ENCODE peak calls at places on chromosomes 13 and 19, in seven cellular contexts. N, E, H, Q, A, R and W are unnamed samples.

GRCh38 chr19:19466201-19466600 is 49.1 kb downstream of the TSSK6 start:
- DNase-seq in H (no peak), A (no peak), N (no peak), Q (no peak), R (no peak), E (no peak), W (no peak)

GRCh38 chr13:35879111-35879510 is 252.1 kb downstream of the DCLK1 start:
- DNase-seq in N (no peak), A (no peak), E (no peak), Q (no peak), R (no peak), H (no peak), W (no peak)

GRCh38 chr19:49224856-49225255 is 67.3 kb downstream of the TRPM4 start:
- DNase-seq in H (no peak), A (peak; percentile 43), Q (peak; percentile 32), N (peak; percentile 56), R (peak; percentile 67), E (no peak), W (peak; percentile 31)

GRCh38 chr19:7554990-7555864 is 19.7 kb downstream of the PNPLA6 start:
- DNase-seq in H (no peak), R (no peak), Q (no peak), E (no peak), N (peak; percentile 56), A (no peak), W (no peak)

GRCh38 chr13:30088312-30088855 is 219.0 kb downstream of the KATNAL1 start:
- DNase-seq in Q (no peak), R (no peak), H (no peak), E (no peak), N (no peak), A (peak; percentile 43), W (no peak)

GRCh38 chr19:51887522-51888498 is at the start of gene ZNF577:
- DNase-seq in A (peak; percentile 95), H (peak; percentile 80), Q (peak; percentile 93), R (peak; percentile 89), N (peak; percentile 93), E (peak; percentile 82), W (peak; percentile 96)

GRCh38 chr13:28137556-28137955 is 789 bp upstream of the PAN3 start:
- DNase-seq in E (peak; percentile 10), H (no peak), A (no peak), Q (no peak), R (peak; percentile 21), N (no peak), W (peak; percentile 10)

GRCh38 chr19:32129141-32129540 is 216.3 kb upstream of the ZNF507 start:
- DNase-seq in N (no peak), Q (no peak), A (no peak), H (peak; percentile 79), E (no peak), R (no peak), W (no peak)

GRCh38 chr19:45884682-45885555 is 1.0 kb downstream of the IRF2BP1 start:
- DNase-seq in Q (no peak), E (no peak), H (peak; percentile 36), N (peak; percentile 63), R (no peak), A (no peak), W (peak; percentile 31)

GRCh38 chr13:76677047-76677446 is 209.2 kb downstream of the KCTD12 start:
- DNase-seq in N (no peak), E (peak; percentile 59), R (no peak), A (peak; percentile 64), H (peak; percentile 42), Q (peak; percentile 63), W (peak; percentile 20)

GRCh38 chr13:59463023-59463422 is 700.7 kb downstream of the DIAPH3 start:
- DNase-seq in R (no peak), Q (no peak), H (no peak), E (no peak), A (no peak), N (no peak), W (no peak)

GRCh38 chr19:11494634-11495285 is 10.9 kb downstream of the ZNF653 start:
- DNase-seq in A (no peak), R (no peak), E (no peak), H (no peak), N (no peak), Q (no peak), W (no peak)

GRCh38 chr19:11495481-11495880 is 10.2 kb downstream of the ZNF653 start:
- DNase-seq in Q (no peak), N (no peak), A (no peak), R (no peak), H (no peak), E (no peak), W (no peak)

GRCh38 chr19:11499327-11499726 is 6.3 kb downstream of the ZNF653 start:
- DNase-seq in Q (no peak), H (no peak), E (no peak), A (no peak), R (no peak), N (no peak), W (no peak)

GRCh38 chr19:11495885-11496284 is 9.8 kb downstream of the ZNF653 start:
- DNase-seq in R (no peak), N (no peak), H (no peak), E (no peak), Q (no peak), A (no peak), W (no peak)

GRCh38 chr19:11496391-11497163 is 9.1 kb downstream of the ZNF653 start:
- DNase-seq in Q (peak; percentile 64), E (peak; percentile 57), N (no peak), H (peak; percentile 64), A (peak; percentile 73), R (peak; percentile 61), W (peak; percentile 36)
- H3K27ac ChIP-seq in Q (no peak overlapping the region), E (no peak overlapping the region), N (no peak overlapping the region), H (no peak overlapping the region), A (no peak overlapping the region), R (no peak overlapping the region), W (no peak overlapping the region)

GRCh38 chr19:4414144-4414799 is 11.8 kb downstream of the CHAF1A start:
- DNase-seq in A (peak; percentile 14), H (no peak), E (no peak), Q (no peak), R (no peak), N (no peak), W (no peak)

GRCh38 chr19:4413588-4413987 is 11.1 kb downstream of the CHAF1A start:
- DNase-seq in R (no peak), H (no peak), A (no peak), Q (no peak), E (no peak), N (no peak), W (no peak)

GRCh38 chr19:4414800-4415251 is 12.4 kb downstream of the CHAF1A start:
- DNase-seq in A (peak; percentile 12), H (no peak), R (no peak), N (no peak), Q (no peak), E (no peak), W (no peak)

GRCh38 chr19:4416268-4416667 is 13.8 kb downstream of the CHAF1A start:
- DNase-seq in N (no peak), H (no peak), Q (no peak), R (no peak), E (no peak), A (no peak), W (no peak)

GRCh38 chr19:4415352-4415751 is 12.9 kb downstream of the CHAF1A start:
- DNase-seq in R (no peak), Q (no peak), E (no peak), N (no peak), H (peak; percentile 28), A (peak; percentile 30), W (no peak)
- H3K27ac ChIP-seq in R (no peak overlapping the region), Q (no peak overlapping the region), E (no peak overlapping the region), N (no peak overlapping the region), H (peak overlapping the region; percentile 43), A (no peak overlapping the region), W (no peak overlapping the region)

GRCh38 chr13:110564472-110564985 is 3.0 kb upstream of the RAB20 start:
- DNase-seq in E (no peak), N (peak; percentile 8), R (no peak), Q (no peak), A (no peak), H (no peak), W (no peak)

GRCh38 chr13:110560606-110561334 is 752 bp downstream of the RAB20 start:
- DNase-seq in A (no peak), N (peak; percentile 68), R (peak; percentile 69), Q (peak; percentile 29), H (no peak), E (no peak), W (peak; percentile 25)

GRCh38 chr13:110563463-110563774 is 1.9 kb upstream of the RAB20 start:
- DNase-seq in A (no peak), Q (no peak), E (no peak), H (no peak), N (no peak), R (no peak), W (no peak)

GRCh38 chr13:110561335-110562033 is at the start of gene RAB20:
- DNase-seq in N (peak; percentile 96), A (peak; percentile 75), Q (peak; percentile 91), H (peak; percentile 84), E (peak; percentile 87), R (peak; percentile 91), W (peak; percentile 91)

DNA sequence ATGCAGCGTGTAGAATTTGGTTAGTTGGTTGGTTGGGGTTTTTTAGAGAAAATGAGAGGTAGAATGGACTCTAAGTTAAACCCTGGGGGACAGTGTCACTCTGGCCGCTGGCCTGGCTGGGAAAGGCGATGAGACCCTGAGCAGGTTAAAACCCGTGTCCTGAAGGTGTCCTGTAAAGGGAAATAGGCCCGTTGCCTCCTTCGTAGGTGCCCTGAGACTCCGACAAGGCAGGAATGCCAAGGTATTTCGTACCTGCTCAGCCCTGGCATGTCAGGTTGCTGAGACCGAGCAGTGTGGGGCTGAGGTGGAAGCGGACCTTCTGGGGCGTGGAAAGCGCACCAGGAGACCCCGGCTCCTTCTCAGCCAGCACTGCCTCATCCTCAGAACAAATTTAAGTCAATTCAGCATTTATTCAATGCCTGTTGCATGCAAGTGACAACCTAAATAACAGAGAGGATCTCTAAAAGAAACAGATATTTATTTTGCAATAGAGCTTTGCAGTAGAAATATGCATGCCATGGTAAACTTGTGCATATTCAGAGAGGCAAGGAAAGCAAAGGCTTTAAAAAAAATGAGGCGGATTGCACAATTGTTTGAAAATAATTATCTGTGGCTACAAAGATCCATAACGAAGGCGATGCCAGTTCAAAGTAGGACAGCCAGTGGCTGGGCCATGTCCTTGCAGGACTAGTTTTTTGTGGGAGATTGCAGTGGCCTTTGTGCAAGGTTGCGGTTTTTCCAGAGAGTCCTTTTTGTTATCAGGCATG is 1.4 kb upstream of the RAB20 start:
- DNase-seq in A (no peak), N (peak; percentile 74), H (no peak), R (no peak), E (no peak), Q (no peak), W (no peak)
- H3K27ac ChIP-seq in A (no peak overlapping the region), N (peak overlapping the region; percentile 90), H (peak overlapping the region; percentile 88), R (peak overlapping the region; percentile 93), E (peak overlapping the region; percentile 97), Q (peak overlapping the region; percentile 96), W (no peak overlapping the region)

GRCh38 chr19:16571689-16572331 is 405 bp downstream of the SLC35E1 start:
- DNase-seq in A (peak; percentile 39), R (no peak), H (no peak), Q (no peak), E (no peak), N (no peak), W (peak; percentile 42)

GRCh38 chr19:16573925-16574324 is 1.7 kb upstream of the SLC35E1 start:
- DNase-seq in E (no peak), N (no peak), H (no peak), Q (no peak), R (no peak), A (no peak), W (no peak)

GRCh38 chr19:16575282-16575681 is 3.1 kb upstream of the SLC35E1 start:
- DNase-seq in R (no peak), A (no peak), E (no peak), N (no peak), H (no peak), Q (no peak), W (no peak)

GRCh38 chr19:16572332-16573211 is at the start of gene SLC35E1:
- DNase-seq in Q (peak; percentile 95), H (peak; percentile 95), E (peak; percentile 90), N (peak; percentile 98), A (peak; percentile 94), R (peak; percentile 97), W (peak; percentile 96)

GRCh38 chr19:16573296-16573695 is 1.1 kb upstream of the SLC35E1 start:
- DNase-seq in Q (no peak), R (no peak), E (no peak), A (no peak), H (no peak), N (no peak), W (no peak)
- H3K27ac ChIP-seq in Q (peak overlapping the region; percentile 93), R (peak overlapping the region; percentile 72), E (peak overlapping the region; percentile 86), A (peak overlapping the region; percentile 86), H (peak overlapping the region; percentile 81), N (no peak overlapping the region), W (peak overlapping the region; percentile 84)